ENCODE peak calls at places on chromosomes 4 and X, in four cellular contexts. V, K, J and I are unnamed samples.

GRCh38 chrX:120664081-120664480 is 34.2 kb upstream of the C1GALT1C1 start:
- DNase-seq in K (peak), V (no peak), J (no peak), I (no peak)

GRCh38 chrX:11269996-11270395 is 23.2 kb upstream of the AMELX start:
- DNase-seq in J (no peak), K (no peak), V (no peak), I (no peak)

GRCh38 chr4:150647008-150647407 is 65.1 kb downstream of the MAB21L2 start:
- DNase-seq in K (peak), J (no peak), V (no peak), I (no peak)

GRCh38 chr4:110309686-110310085 is 111.3 kb upstream of the ELOVL6 start:
- DNase-seq in V (no peak), K (peak), J (no peak), I (no peak)

GRCh38 chrX:102995316-102995715 is 58.2 kb downstream of the RAB40AL start:
- DNase-seq in K (peak), V (no peak), J (no peak), I (no peak)

GRCh38 chrX:121886557-121886956 is 839.1 kb downstream of the GLUD2 start:
- DNase-seq in J (no peak), K (no peak), V (no peak), I (no peak)

GRCh38 chrX:72041901-72042859 is 89.5 kb downstream of the RTL5 start:
- DNase-seq in K (peak), J (no peak), V (no peak), I (no peak)

GRCh38 chrX:50877310-50877709 is 33.2 kb upstream of the BMP15 start:
- DNase-seq in V (no peak), J (no peak), K (peak), I (no peak)

GRCh38 chrX:50812995-50813842 is 775 bp downstream of the SHROOM4 start:
- DNase-seq in K (peak), V (peak), J (peak), I (no peak)

GRCh38 chr4:156971623-156972369 is at the start of gene PDGFC:
- DNase-seq in K (peak), V (peak), J (peak), I (no peak)

GRCh38 chr4:2940267-2941137 is 22.7 kb downstream of the NOP14 start:
- DNase-seq in K (no peak), J (no peak), V (no peak), I (no peak)
- TF ChIP-seq CTCF in K (no peak), J (no peak), V (no peak), I (no peak)

DNA sequence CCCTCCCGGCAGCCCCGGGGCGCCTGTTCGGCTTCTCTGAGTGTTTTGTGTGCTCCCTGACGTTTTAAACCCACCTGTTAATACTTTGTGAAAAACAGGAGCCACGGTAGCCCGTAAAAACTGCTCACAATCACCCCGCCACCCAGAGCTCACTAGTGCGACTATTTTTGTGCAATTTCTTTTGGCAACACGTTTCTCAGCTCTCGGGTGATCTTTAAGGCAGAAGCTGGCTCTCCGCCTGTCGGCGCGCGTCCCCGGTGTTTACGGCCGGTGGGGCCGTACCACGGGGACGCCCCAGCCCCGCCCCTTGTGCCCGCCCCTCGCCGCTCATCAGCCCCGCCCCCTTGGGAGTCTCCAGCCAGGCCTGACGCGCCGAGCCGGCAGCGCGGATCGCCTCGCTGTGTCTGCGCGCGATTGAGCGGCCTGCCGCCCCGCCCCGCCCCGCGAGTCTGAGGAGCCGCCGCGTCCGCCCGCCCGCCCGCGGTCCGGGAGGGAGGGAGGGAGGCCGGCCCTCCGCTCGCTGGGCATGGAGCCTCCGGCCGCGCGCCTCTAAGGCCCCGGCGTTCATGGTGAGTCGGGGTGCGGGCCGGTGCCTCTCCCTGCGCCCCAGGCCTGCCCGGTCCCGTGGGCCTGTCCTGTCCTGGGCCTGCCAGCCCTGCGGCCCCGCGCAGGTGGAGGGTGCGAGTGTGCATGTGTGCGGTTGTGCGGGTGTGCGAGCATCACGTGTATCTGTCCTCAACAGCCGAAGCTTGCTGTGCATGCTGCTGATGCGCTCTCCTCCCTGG is 56.2 kb upstream of the TADA2B start:
- DNase-seq in V (peak), K (peak), J (peak), I (no peak)
- TF ChIP-seq CTCF in V (no peak), K (no peak), J (peak), I (no peak)

GRCh38 chr4:4260185-4260751 is 12.2 kb upstream of the TMEM128 start:
- DNase-seq in K (peak), J (no peak), V (no peak), I (no peak)
- TF ChIP-seq CTCF in K (peak), J (peak), V (no peak), I (peak)

GRCh38 chr4:10091531-10092181 is 24.9 kb downstream of the WDR1 start:
- DNase-seq in V (no peak), J (no peak), K (no peak), I (no peak)

GRCh38 chr4:10088135-10089010 is 28.2 kb downstream of the WDR1 start:
- DNase-seq in J (no peak), K (no peak), V (no peak), I (no peak)

GRCh38 chr4:10090467-10091250 is 25.9 kb downstream of the WDR1 start:
- DNase-seq in K (no peak), V (no peak), J (no peak), I (no peak)

GRCh38 chr4:10087152-10087791 is 29.3 kb downstream of the WDR1 start:
- DNase-seq in V (no peak), K (no peak), J (no peak), I (no peak)

GRCh38 chr4:10089346-10089745 is 27.3 kb downstream of the WDR1 start:
- DNase-seq in J (no peak), V (peak), K (no peak), I (peak)
- TF ChIP-seq CTCF in J (peak), V (peak), K (no peak), I (peak)

GRCh38 chr4:188783606-188784157 is 644.4 kb downstream of the TRIML1 start:
- DNase-seq in K (no peak), V (no peak), J (no peak), I (no peak)

GRCh38 chr4:188780028-188780427 is 640.8 kb downstream of the TRIML1 start:
- DNase-seq in K (no peak), V (no peak), J (no peak), I (no peak)

GRCh38 chr4:188783160-188783559 is 643.9 kb downstream of the TRIML1 start:
- DNase-seq in K (no peak), J (no peak), V (no peak), I (no peak)

GRCh38 chr4:188780686-188781085 is 641.4 kb downstream of the TRIML1 start:
- DNase-seq in V (no peak), J (no peak), K (no peak), I (no peak)

DNA sequence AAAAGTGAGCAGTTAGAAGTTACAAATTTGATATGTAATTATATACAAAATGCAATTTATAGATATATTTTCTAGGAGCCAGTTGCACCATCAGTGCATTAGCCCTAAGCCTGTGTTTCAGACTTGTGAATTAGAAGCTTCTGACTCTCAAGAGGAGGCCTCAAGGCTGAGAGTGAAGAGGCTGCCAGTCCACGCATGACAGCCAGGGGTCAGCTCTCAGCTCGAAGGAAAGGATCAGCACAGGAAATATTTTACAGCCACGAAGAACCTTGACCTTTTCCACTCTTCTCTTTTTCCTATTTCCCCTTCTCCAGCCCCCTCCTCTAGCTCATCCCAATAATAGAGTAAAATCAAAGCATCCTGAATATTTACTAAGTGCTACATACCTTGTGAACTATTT is 642.4 kb downstream of the TRIML1 start:
- DNase-seq in J (no peak), K (no peak), V (peak), I (no peak)
- TF ChIP-seq CTCF in J (peak), K (peak), V (peak), I (peak)